ENCODE peak calls at places on chromosomes 6 and 20, in seven cellular contexts. W, O, Q, L, P, M and J are unnamed samples.

GRCh38 chr6:10421508-10422281 is 6.8 kb upstream of the TFAP2A start:
- DNase-seq in L (no peak), P (no peak), M (no peak), Q (no peak), W (no peak), O (no peak), J (no peak)

GRCh38 chr6:148479498-148479897 is 136.9 kb downstream of the SASH1 start:
- DNase-seq in O (no peak), L (no peak), M (no peak), P (no peak), Q (no peak), W (no peak), J (no peak)

GRCh38 chr6:90109141-90109540 is 187.5 kb downstream of the BACH2 start:
- DNase-seq in W (no peak), M (no peak), Q (no peak), O (no peak), P (no peak), L (no peak), J (no peak)

GRCh38 chr20:23128461-23129125 is 42.5 kb upstream of the CD93 start:
- DNase-seq in W (no peak), L (no peak), O (no peak), M (no peak), P (no peak), Q (no peak), J (no peak)

GRCh38 chr6:1600764-1601615 is 8.7 kb upstream of the FOXC1 start:
- DNase-seq in Q (no peak), O (no peak), W (no peak), M (no peak), P (no peak), L (no peak), J (no peak)

GRCh38 chr6:37987008-37987407 is 167.5 kb downstream of the ZFAND3 start:
- DNase-seq in Q (no peak), P (no peak), L (no peak), W (peak), O (no peak), M (peak), J (no peak)

GRCh38 chr20:2822073-2822472 is 5.9 kb downstream of the TMEM239 start:
- DNase-seq in L (peak), W (peak), M (peak), O (no peak), P (peak), Q (peak), J (peak)

GRCh38 chr6:150229775-150230561 is 87.1 kb downstream of the PPP1R14C start:
- DNase-seq in P (no peak), O (no peak), L (no peak), M (peak), W (peak), Q (no peak), J (no peak)

GRCh38 chr6:157065366-157065765 is 258.0 kb downstream of the TMEM242 start:
- DNase-seq in Q (no peak), L (no peak), O (no peak), W (no peak), P (no peak), M (no peak), J (no peak)

GRCh38 chr20:49420811-49421295 is 61.6 kb downstream of the KCNB1 start:
- DNase-seq in M (peak), P (no peak), O (no peak), Q (no peak), W (no peak), L (no peak), J (no peak)

GRCh38 chr20:48626938-48627736 is 200.7 kb downstream of the PREX1 start:
- DNase-seq in W (no peak), O (no peak), L (no peak), M (no peak), Q (no peak), P (no peak), J (no peak)

GRCh38 chr6:1701668-1702353 is 92.1 kb downstream of the FOXC1 start:
- DNase-seq in L (no peak), M (peak), P (no peak), O (no peak), W (peak), Q (no peak), J (no peak)

GRCh38 chr20:37032077-37032476 is 63.7 kb downstream of the RBL1 start:
- DNase-seq in O (no peak), L (no peak), P (no peak), M (no peak), Q (no peak), W (no peak), J (no peak)

GRCh38 chr6:134247271-134247833 is 70.6 kb downstream of the SGK1 start:
- DNase-seq in M (no peak), O (no peak), W (no peak), P (peak), L (no peak), Q (peak), J (peak)

GRCh38 chr6:1593958-1594314 is 15.8 kb upstream of the FOXC1 start:
- DNase-seq in O (no peak), P (no peak), W (no peak), Q (no peak), L (no peak), M (no peak), J (no peak)

GRCh38 chr6:79077680-79078056 is 386 bp downstream of the PHIP start:
- DNase-seq in W (no peak), L (no peak), P (no peak), M (peak), Q (peak), O (peak), J (peak)

GRCh38 chr20:6524305-6524704 is 243.2 kb upstream of the BMP2 start:
- DNase-seq in W (no peak), L (no peak), P (no peak), M (no peak), O (no peak), Q (no peak), J (no peak)

GRCh38 chr6:33609444-33610034 is 11.6 kb upstream of the ITPR3 start:
- DNase-seq in Q (no peak), O (no peak), L (no peak), M (peak), W (peak), P (no peak), J (no peak)

GRCh38 chr6:159952289-159953005 is 16.4 kb upstream of the IGF2R start:
- DNase-seq in O (no peak), M (no peak), L (no peak), W (no peak), Q (no peak), P (no peak), J (no peak)